ENCODE peak calls at places on chromosomes 5 and 9, in eight cellular contexts. One of them, this sample, is unnamed.

GRCh38 chr5:15992918-15993317 is 186.7 kb downstream of the MARCHF11 start:
- DNase-seq in central memory CD4-positive, alpha-beta T cell: no peak
- DNase-seq in DMS53: peak
- DNase-seq in effector CD8-positive, alpha-beta T cell: no peak
- DNase-seq in natural killer cell: no peak
- DNase-seq in chondrocyte: no peak
- DNase-seq in A549: peak
- DNase-seq in KBM-7: no peak
- DNase-seq in this sample: no peak

GRCh38 chr5:149580808-149581191 is 498 bp upstream of the ARHGEF37 start:
- DNase-seq in natural killer cell: no peak
- DNase-seq in DMS53: no peak
- DNase-seq in chondrocyte: no peak
- DNase-seq in effector CD8-positive, alpha-beta T cell: no peak
- DNase-seq in A549: no peak
- DNase-seq in central memory CD4-positive, alpha-beta T cell: no peak
- DNase-seq in KBM-7: no peak
- DNase-seq in this sample: no peak

GRCh38 chr5:9544502-9545300 is 1.2 kb downstream of the SEMA5A start:
- DNase-seq in central memory CD4-positive, alpha-beta T cell: peak
- DNase-seq in natural killer cell: no peak
- DNase-seq in KBM-7: peak
- DNase-seq in A549: peak
- DNase-seq in effector CD8-positive, alpha-beta T cell: no peak
- DNase-seq in DMS53: peak
- DNase-seq in chondrocyte: peak
- DNase-seq in this sample: no peak

GRCh38 chr5:96090205-96090604 is 128.6 kb upstream of the ELL2 start:
- DNase-seq in KBM-7: no peak
- DNase-seq in effector CD8-positive, alpha-beta T cell: no peak
- DNase-seq in central memory CD4-positive, alpha-beta T cell: no peak
- DNase-seq in chondrocyte: no peak
- DNase-seq in A549: no peak
- DNase-seq in natural killer cell: no peak
- DNase-seq in DMS53: no peak
- DNase-seq in this sample: no peak

GRCh38 chr9:130522233-130522808 is 57.1 kb upstream of the FUBP3 start:
- DNase-seq in KBM-7: peak
- DNase-seq in chondrocyte: no peak
- DNase-seq in DMS53: peak
- DNase-seq in central memory CD4-positive, alpha-beta T cell: no peak
- DNase-seq in A549: no peak
- DNase-seq in effector CD8-positive, alpha-beta T cell: no peak
- DNase-seq in natural killer cell: no peak
- DNase-seq in this sample: no peak

GRCh38 chr5:176366575-176366894 is 1.2 kb downstream of the ARL10 start:
- DNase-seq in DMS53: no peak
- DNase-seq in natural killer cell: no peak
- DNase-seq in central memory CD4-positive, alpha-beta T cell: no peak
- DNase-seq in chondrocyte: no peak
- DNase-seq in KBM-7: no peak
- DNase-seq in effector CD8-positive, alpha-beta T cell: no peak
- DNase-seq in A549: no peak
- DNase-seq in this sample: no peak

GRCh38 chr5:80059354-80059980 is 24.3 kb downstream of the THBS4 start:
- DNase-seq in natural killer cell: no peak
- DNase-seq in A549: no peak
- DNase-seq in DMS53: no peak
- DNase-seq in central memory CD4-positive, alpha-beta T cell: no peak
- DNase-seq in KBM-7: no peak
- DNase-seq in chondrocyte: no peak
- DNase-seq in effector CD8-positive, alpha-beta T cell: no peak
- DNase-seq in this sample: no peak

GRCh38 chr9:105290401-105290800 is 46.0 kb downstream of the SLC44A1 start:
- DNase-seq in effector CD8-positive, alpha-beta T cell: no peak
- DNase-seq in chondrocyte: no peak
- DNase-seq in A549: no peak
- DNase-seq in natural killer cell: no peak
- DNase-seq in KBM-7: no peak
- DNase-seq in central memory CD4-positive, alpha-beta T cell: no peak
- DNase-seq in DMS53: no peak
- DNase-seq in this sample: no peak

GRCh38 chr9:132062768-132063167 is 16.9 kb downstream of the MED27 start:
- DNase-seq in DMS53: no peak
- DNase-seq in chondrocyte: no peak
- DNase-seq in effector CD8-positive, alpha-beta T cell: no peak
- DNase-seq in natural killer cell: no peak
- DNase-seq in central memory CD4-positive, alpha-beta T cell: no peak
- DNase-seq in A549: no peak
- DNase-seq in KBM-7: no peak
- DNase-seq in this sample: no peak

GRCh38 chr5:106454651-106455415 is 1215.9 kb downstream of the EFNA5 start:
- DNase-seq in natural killer cell: no peak
- DNase-seq in DMS53: peak
- DNase-seq in KBM-7: no peak
- DNase-seq in chondrocyte: no peak
- DNase-seq in A549: peak
- DNase-seq in central memory CD4-positive, alpha-beta T cell: no peak
- DNase-seq in effector CD8-positive, alpha-beta T cell: no peak
- DNase-seq in this sample: peak

GRCh38 chr5:39605966-39606591 is 181.3 kb upstream of the DAB2 start:
- DNase-seq in effector CD8-positive, alpha-beta T cell: no peak
- DNase-seq in central memory CD4-positive, alpha-beta T cell: no peak
- DNase-seq in A549: peak
- DNase-seq in natural killer cell: no peak
- DNase-seq in chondrocyte: no peak
- DNase-seq in KBM-7: no peak
- DNase-seq in DMS53: peak
- DNase-seq in this sample: no peak

GRCh38 chr9:106797299-106797698 is 65.7 kb upstream of the ZNF462 start:
- DNase-seq in DMS53: no peak
- DNase-seq in effector CD8-positive, alpha-beta T cell: no peak
- DNase-seq in central memory CD4-positive, alpha-beta T cell: no peak
- DNase-seq in chondrocyte: no peak
- DNase-seq in natural killer cell: no peak
- DNase-seq in KBM-7: no peak
- DNase-seq in A549: peak
- DNase-seq in this sample: no peak

GRCh38 chr5:34584165-34584564 is 72.0 kb upstream of the RAI14 start:
- DNase-seq in A549: no peak
- DNase-seq in central memory CD4-positive, alpha-beta T cell: no peak
- DNase-seq in natural killer cell: no peak
- DNase-seq in KBM-7: no peak
- DNase-seq in effector CD8-positive, alpha-beta T cell: no peak
- DNase-seq in DMS53: peak
- DNase-seq in chondrocyte: no peak
- DNase-seq in this sample: no peak

GRCh38 chr5:54063817-54064216 is 246.6 kb downstream of the ARL15 start:
- DNase-seq in A549: no peak
- DNase-seq in effector CD8-positive, alpha-beta T cell: no peak
- DNase-seq in DMS53: no peak
- DNase-seq in KBM-7: no peak
- DNase-seq in natural killer cell: no peak
- DNase-seq in chondrocyte: no peak
- DNase-seq in central memory CD4-positive, alpha-beta T cell: no peak
- DNase-seq in this sample: no peak

GRCh38 chr9:124349675-124350484 is 65.4 kb downstream of the PSMB7 start:
- DNase-seq in central memory CD4-positive, alpha-beta T cell: no peak
- DNase-seq in natural killer cell: no peak
- DNase-seq in KBM-7: no peak
- DNase-seq in effector CD8-positive, alpha-beta T cell: no peak
- DNase-seq in A549: no peak
- DNase-seq in chondrocyte: peak
- DNase-seq in DMS53: no peak
- DNase-seq in this sample: no peak

GRCh38 chr5:33476992-33477391 is 36.2 kb downstream of the TARS1 start:
- DNase-seq in DMS53: no peak
- DNase-seq in effector CD8-positive, alpha-beta T cell: no peak
- DNase-seq in KBM-7: no peak
- DNase-seq in central memory CD4-positive, alpha-beta T cell: no peak
- DNase-seq in natural killer cell: no peak
- DNase-seq in A549: no peak
- DNase-seq in chondrocyte: no peak
- DNase-seq in this sample: no peak

This sample was measured in GDM1.